ENCODE peak calls at places on chromosome 11, in four cellular contexts. T, P, G and U are unnamed samples.

GRCh38 chr11:74773481-74773880 is 24.8 kb downstream of the RNF169 start:
- DNase-seq in T (no peak), P (no peak), G (no peak), U (no peak)

GRCh38 chr11:73760066-73760679 is 701 bp downstream of the RAB6A start:
- DNase-seq in T (no peak), P (peak), G (peak), U (no peak)

GRCh38 chr11:72091292-72091691 is 10.6 kb downstream of the LRRC51 start:
- DNase-seq in T (no peak), P (peak), G (peak), U (no peak)

GRCh38 chr11:123653997-123654565 is 343 bp downstream of the SCN3B start:
- DNase-seq in T (no peak), P (peak), G (peak), U (no peak)

GRCh38 chr11:31375866-31376265 is 6.2 kb downstream of the DNAJC24 start:
- DNase-seq in T (no peak), P (no peak), G (no peak), U (no peak)

GRCh38 chr11:111326824-111327223 is 28.5 kb downstream of the POU2AF3 start:
- DNase-seq in T (no peak), P (no peak), G (no peak), U (no peak)

GRCh38 chr11:77959434-77959833 is 35.0 kb downstream of the INTS4 start:
- DNase-seq in T (no peak), P (no peak), G (peak), U (no peak)

GRCh38 chr11:2466069-2466801 is 21.4 kb downstream of the KCNQ1 start:
- DNase-seq in T (no peak), P (peak), G (no peak), U (no peak)

GRCh38 chr11:47233989-47234668 is 14.5 kb downstream of the ACP2 start:
- DNase-seq in T (no peak), P (no peak), G (peak), U (no peak)

GRCh38 chr11:71080239-71081097 is 171.9 kb downstream of the SHANK2 start:
- DNase-seq in T (peak), P (peak), G (peak), U (peak)

GRCh38 chr11:128294001-128294684 is 293.2 kb downstream of the ETS1 start:
- DNase-seq in T (no peak), P (no peak), G (no peak), U (no peak)

GRCh38 chr11:113647856-113648255 is 58.3 kb downstream of the TMPRSS5 start:
- DNase-seq in T (no peak), P (no peak), G (no peak), U (no peak)

GRCh38 chr11:68436985-68437926 is 23.3 kb upstream of the PPP6R3 start:
- DNase-seq in T (no peak), P (no peak), G (peak), U (peak)

GRCh38 chr11:122851366-122852011 is 13.2 kb downstream of the CRTAM start:
- DNase-seq in T (no peak), P (no peak), G (no peak), U (no peak)

GRCh38 chr11:76140912-76141574 is 65.3 kb downstream of the WNT11 start:
- DNase-seq in T (no peak), P (no peak), G (no peak), U (no peak)

GRCh38 chr11:111978028-111978771 is 41.1 kb downstream of the DIXDC1 start:
- DNase-seq in T (no peak), P (no peak), G (peak), U (peak)

GRCh38 chr11:43920598-43921419 is 21.6 kb upstream of the C11orf96 start:
- DNase-seq in T (peak), P (peak), G (peak), U (peak)

GRCh38 chr11:35474677-35475076 is 50.7 kb downstream of the PAMR1 start:
- DNase-seq in T (no peak), P (no peak), G (no peak), U (no peak)

GRCh38 chr11:57348052-57348451 is 9.9 kb downstream of the P2RX3 start:
- DNase-seq in T (no peak), P (no peak), G (no peak), U (no peak)

GRCh38 chr11:26297179-26297970 is 34.6 kb upstream of the ANO3 start:
- DNase-seq in T (peak), P (no peak), G (peak), U (no peak)

GRCh38 chr11:74011360-74012071 is 2.6 kb upstream of the UCP3 start:
- DNase-seq in T (no peak), P (no peak), G (peak), U (no peak)

GRCh38 chr11:68750197-68750987 is 928 bp downstream of the TESMIN start:
- DNase-seq in T (no peak), P (peak), G (no peak), U (no peak)

GRCh38 chr11:117663389-117663788 is 133.6 kb downstream of the DSCAML1 start:
- DNase-seq in T (no peak), P (no peak), G (no peak), U (no peak)

GRCh38 chr11:92510591-92510990 is 286.0 kb downstream of the FAT3 start:
- DNase-seq in T (no peak), P (no peak), G (no peak), U (no peak)

GRCh38 chr11:10302744-10303557 is 1.9 kb upstream of the ADM start:
- DNase-seq in T (no peak), P (peak), G (peak), U (no peak)

GRCh38 chr11:12287374-12288211 is 89.8 kb upstream of the PARVA start:
- DNase-seq in T (peak), P (no peak), G (peak), U (peak)

GRCh38 chr11:3616721-3617460 is 24.9 kb downstream of the ART5 start:
- DNase-seq in T (no peak), P (no peak), G (no peak), U (no peak)

GRCh38 chr11:36309779-36310178 is 13.7 kb downstream of the PRR5L start:
- DNase-seq in T (no peak), P (no peak), G (no peak), U (no peak)

GRCh38 chr11:14974021-14974698 is 2.0 kb upstream of the CALCA start:
- DNase-seq in T (no peak), P (no peak), G (no peak), U (no peak)

GRCh38 chr11:104175769-104176168 is 11.8 kb upstream of the PDGFD start:
- DNase-seq in T (no peak), P (no peak), G (no peak), U (no peak)

GRCh38 chr11:128297805-128298204 is 289.6 kb downstream of the ETS1 start:
- DNase-seq in T (no peak), P (no peak), G (peak), U (no peak)

GRCh38 chr11:92083123-92083522 is 141.5 kb upstream of the FAT3 start:
- DNase-seq in T (no peak), P (no peak), G (no peak), U (no peak)

GRCh38 chr11:72685560-72686480 is 11.6 kb upstream of the PDE2A start:
- DNase-seq in T (no peak), P (no peak), G (peak), U (no peak)

GRCh38 chr11:8227156-8228152 is 36.2 kb downstream of the LMO1 start:
- DNase-seq in T (no peak), P (no peak), G (no peak), U (no peak)

GRCh38 chr11:2516276-2517015 is 71.6 kb downstream of the KCNQ1 start:
- DNase-seq in T (no peak), P (peak), G (no peak), U (no peak)

GRCh38 chr11:8032122-8032521 is 45.0 kb downstream of the EIF3F start:
- DNase-seq in T (no peak), P (no peak), G (no peak), U (no peak)

GRCh38 chr11:93396356-93396755 is 65.8 kb downstream of the DEUP1 start:
- DNase-seq in T (no peak), P (no peak), G (no peak), U (no peak)

GRCh38 chr11:112128483-112129121 is 35.3 kb downstream of the IL18 start:
- DNase-seq in T (peak), P (peak), G (peak), U (peak)

GRCh38 chr11:132848336-132848735 is 684.0 kb downstream of the OPCML start:
- DNase-seq in T (no peak), P (no peak), G (no peak), U (no peak)
- H3K4me3 ChIP-seq in T (no peak), P (no peak), G (no peak), U (no peak)

DNA sequence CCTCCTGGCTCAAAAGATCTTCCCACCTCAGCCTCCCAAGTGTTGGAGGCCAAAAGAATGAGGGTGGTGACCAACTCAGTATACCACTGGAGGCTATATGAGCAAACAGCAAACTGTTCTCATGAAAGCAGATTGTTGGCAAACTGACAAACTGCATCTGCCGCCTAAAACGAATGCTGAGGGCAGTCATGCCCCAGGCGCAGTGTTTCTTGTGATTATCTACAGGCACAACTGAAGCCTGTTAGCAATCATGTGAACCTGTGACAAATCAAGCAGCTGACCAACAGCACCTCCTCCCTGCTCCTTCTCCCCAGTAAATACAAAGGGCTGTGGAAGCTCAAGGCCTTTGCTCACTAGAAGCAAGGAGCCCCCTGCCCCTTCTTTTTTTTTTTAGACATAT is 47.8 kb downstream of the BTBD10 start:
- DNase-seq in T (no peak), P (no peak), G (peak), U (no peak)
- TF ChIP-seq CTCF in T (no peak), P (no peak), G (no peak), U (no peak)

DNA sequence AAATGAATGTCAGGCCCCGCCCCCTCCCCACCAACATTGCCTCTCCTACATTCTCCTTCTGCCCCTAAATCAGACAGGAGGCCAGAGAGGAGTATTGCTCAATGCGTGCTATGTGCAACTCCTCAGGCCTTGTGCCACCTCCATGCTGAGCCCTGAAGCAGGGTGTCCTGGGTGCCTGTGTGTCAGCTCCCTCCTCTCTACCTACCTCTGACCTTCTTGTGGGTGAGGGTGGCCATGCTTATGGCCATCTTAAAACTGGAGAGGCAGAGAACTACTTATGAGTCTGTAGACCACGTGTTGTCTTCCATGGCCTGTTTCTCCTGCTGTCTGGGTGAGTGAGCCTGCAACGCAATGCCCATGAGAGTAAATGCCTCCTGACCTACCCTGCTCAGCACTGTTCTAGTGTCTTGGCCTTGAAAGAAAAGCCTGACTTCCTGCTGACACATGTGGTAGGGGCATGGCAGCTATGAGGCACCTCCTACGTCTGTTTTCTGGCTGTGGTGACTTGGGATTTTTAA is 10.5 kb downstream of the MCAM start:
- DNase-seq in T (no peak), P (no peak), G (peak), U (no peak)
- H3K4me3 ChIP-seq in T (no peak), P (no peak), G (no peak), U (no peak)

GRCh38 chr11:33540946-33541915 is 159.4 kb downstream of the C11orf91 start:
- DNase-seq in T (no peak), P (no peak), G (no peak), U (no peak)

GRCh38 chr11:33544593-33545373 is 155.8 kb downstream of the C11orf91 start:
- DNase-seq in T (no peak), P (no peak), G (no peak), U (no peak)

GRCh38 chr11:33543823-33544222 is 156.8 kb downstream of the C11orf91 start:
- DNase-seq in T (no peak), P (no peak), G (peak), U (no peak)

GRCh38 chr11:33545941-33546340 is 154.7 kb downstream of the C11orf91 start:
- DNase-seq in T (no peak), P (no peak), G (no peak), U (no peak)

DNA sequence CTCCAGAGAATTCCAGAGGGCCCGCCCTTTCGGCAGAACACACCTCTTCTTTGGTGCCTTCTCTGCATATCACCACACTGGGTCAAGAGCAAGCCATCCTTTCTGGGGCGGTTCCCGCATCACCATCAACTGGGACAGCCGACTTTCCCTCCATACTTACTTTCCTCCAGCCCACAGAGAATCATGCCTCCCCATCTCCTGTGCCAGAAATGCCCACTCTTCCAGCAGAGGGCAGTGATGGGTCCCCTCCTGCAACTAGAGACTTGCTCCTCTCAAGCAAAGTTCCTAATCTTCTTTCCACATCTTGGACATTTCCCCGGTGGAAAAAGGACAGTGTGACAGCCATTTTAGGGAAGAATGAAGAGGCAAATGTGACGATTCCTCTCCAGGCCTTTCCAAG is 157.7 kb downstream of the C11orf91 start:
- DNase-seq in T (peak), P (no peak), G (peak), U (no peak)
- TF ChIP-seq CTCF in T (peak), P (peak), G (peak), U (peak)

GRCh38 chr11:96306600-96306932 is 36.4 kb downstream of the MAML2 start:
- DNase-seq in T (peak), P (no peak), G (no peak), U (no peak)

GRCh38 chr11:96306933-96307747 is 35.9 kb downstream of the MAML2 start:
- DNase-seq in T (peak), P (peak), G (peak), U (peak)

GRCh38 chr11:96309643-96310017 is 33.4 kb downstream of the MAML2 start:
- DNase-seq in T (no peak), P (no peak), G (no peak), U (no peak)

GRCh38 chr11:96309001-96309642 is 33.9 kb downstream of the MAML2 start:
- DNase-seq in T (no peak), P (no peak), G (peak), U (no peak)

GRCh38 chr11:96307748-96308133 is 35.3 kb downstream of the MAML2 start:
- DNase-seq in T (peak), P (no peak), G (peak), U (peak)
- H3K4me3 ChIP-seq in T (peak), P (no peak), G (peak), U (peak)

DNA sequence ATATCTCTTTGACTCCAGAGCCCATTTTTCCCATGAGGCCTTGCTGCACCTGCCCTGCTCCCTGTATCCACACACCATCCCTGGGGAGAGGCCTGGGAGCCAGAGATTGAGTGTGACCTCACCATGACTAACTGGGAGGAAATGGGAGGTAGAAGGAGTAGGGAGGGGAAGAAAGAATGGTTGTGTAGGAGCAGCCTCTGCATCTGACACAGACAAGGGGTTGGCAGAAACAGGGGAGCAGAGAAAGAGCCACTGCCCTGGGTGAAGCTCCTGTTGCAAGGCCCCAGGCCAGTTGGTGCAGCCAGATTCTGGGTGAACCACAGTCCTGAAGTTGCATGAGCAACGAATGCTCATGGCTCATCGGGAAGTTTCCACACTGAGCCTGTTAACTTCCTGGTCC is 32.4 kb downstream of the POU2F3 start:
- DNase-seq in T (no peak), P (no peak), G (peak), U (no peak)
- TF ChIP-seq CTCF in T (no peak), P (no peak), G (no peak), U (no peak)

DNA sequence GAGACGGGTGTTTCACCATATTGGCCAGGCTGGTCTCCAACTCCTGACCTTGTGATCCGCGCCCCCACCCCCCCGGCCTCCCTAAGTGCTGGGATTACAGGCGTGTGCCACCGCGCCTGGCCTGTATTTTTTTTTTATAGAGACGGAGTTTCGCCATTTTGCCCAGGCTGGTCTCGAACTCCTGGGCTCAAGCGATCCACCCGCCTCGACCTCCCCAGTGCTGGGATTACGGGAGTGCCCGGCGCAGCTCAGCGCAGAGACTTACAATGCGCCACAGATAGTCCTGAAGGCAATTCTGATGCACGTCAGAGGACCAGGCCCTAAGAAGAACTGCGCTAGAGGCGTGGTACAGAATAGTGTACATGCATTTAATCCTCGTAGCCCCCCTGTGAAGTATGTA is 587 bp upstream of the VPS51 start:
- DNase-seq in T (no peak), P (no peak), G (no peak), U (no peak)
- H3K4me3 ChIP-seq in T (peak), P (no peak), G (peak), U (peak)

GRCh38 chr11:38191101-38191500 is 1593.1 kb upstream of the RAG2 start:
- DNase-seq in T (no peak), P (no peak), G (no peak), U (no peak)
- TF ChIP-seq CTCF in T (no peak), P (no peak), G (no peak), U (no peak)

DNA sequence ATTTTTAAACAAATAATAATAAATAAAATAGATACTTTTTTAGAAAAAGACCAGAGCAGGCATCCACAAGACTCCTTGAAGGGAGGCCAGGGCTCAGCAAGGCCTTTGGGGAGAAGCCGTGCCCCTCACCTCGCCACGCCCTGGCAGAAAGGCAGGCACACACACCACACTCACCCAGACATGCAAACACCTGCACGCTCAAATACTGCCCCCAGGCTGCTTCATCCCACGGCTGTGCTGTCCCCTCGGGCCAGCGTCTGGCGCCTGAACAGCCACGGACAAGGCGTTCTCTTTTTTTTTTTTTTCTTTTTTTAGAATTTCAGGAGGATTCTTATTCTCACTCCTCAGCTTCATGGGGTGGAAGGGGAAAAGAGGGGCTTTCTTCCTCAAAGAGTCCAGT is 1.5 kb downstream of the FADS3 start:
- DNase-seq in T (no peak), P (no peak), G (no peak), U (no peak)
- H3K4me3 ChIP-seq in T (no peak), P (no peak), G (no peak), U (peak)

GRCh38 chr11:108218912-108219783 is 3.3 kb downstream of the NPAT start:
- DNase-seq in T (no peak), P (no peak), G (no peak), U (no peak)

GRCh38 chr11:108221401-108221800 is 1.0 kb downstream of the NPAT start:
- DNase-seq in T (no peak), P (no peak), G (peak), U (no peak)

GRCh38 chr11:108221981-108222685 is at the start of gene NPAT:
- DNase-seq in T (no peak), P (no peak), G (no peak), U (no peak)

GRCh38 chr11:108222686-108223448 is at the start of gene ATM:
- DNase-seq in T (peak), P (peak), G (peak), U (peak)

GRCh38 chr11:108220721-108221346 is 1.6 kb downstream of the NPAT start:
- DNase-seq in T (no peak), P (no peak), G (peak), U (no peak)
- TF ChIP-seq CTCF in T (no peak), P (no peak), G (no peak), U (no peak)